ENCODE peak calls at places on chromosomes 2 and 18, in six cellular contexts. K is stomach, J is tibial nerve, V is GM12864, Q is colonic mucosa, E is right lobe of liver. U is an unnamed sample.

GRCh38 chr2:48508461-48509124 is 21.4 kb upstream of the STON1 start:
- DNase-seq in E (no peak), V (no peak), Q (no peak), K (no peak), J (no peak), U (no peak)

GRCh38 chr2:31404302-31404701 is 10.2 kb downstream of the XDH start:
- DNase-seq in K (no peak), Q (no peak), E (no peak), V (no peak), J (no peak), U (no peak)

GRCh38 chr2:37417321-37417720 is 72.9 kb downstream of the QPCT start:
- DNase-seq in J (no peak), V (no peak), K (no peak), E (no peak), Q (no peak), U (no peak)

GRCh38 chr2:45968946-45969584 is 317.6 kb downstream of the PRKCE start:
- DNase-seq in K (no peak), E (peak), J (peak), Q (no peak), V (no peak), U (no peak)

GRCh38 chr2:241821460-241822263 is 12.7 kb downstream of the NEU4 start:
- DNase-seq in K (no peak), V (no peak), J (no peak), E (no peak), Q (no peak), U (no peak)

GRCh38 chr2:3656762-3657691 is 973 bp upstream of the ALLC start:
- DNase-seq in J (no peak), V (no peak), K (no peak), Q (no peak), E (no peak), U (no peak)

GRCh38 chr2:178306351-178307073 is 112.2 kb downstream of the OSBPL6 start:
- DNase-seq in J (no peak), K (no peak), E (peak), V (peak), Q (peak), U (peak)

GRCh38 chr2:60643747-60644146 is 90.3 kb upstream of the BCL11A start:
- DNase-seq in K (no peak), V (no peak), Q (no peak), J (no peak), E (no peak), U (no peak)

GRCh38 chr2:100179806-100180205 is 37.4 kb upstream of the AFF3 start:
- DNase-seq in Q (no peak), J (no peak), V (no peak), E (no peak), K (no peak), U (no peak)

GRCh38 chr18:28511421-28511821 is 334.5 kb upstream of the CDH2 start:
- DNase-seq in K (no peak), J (no peak), V (no peak), Q (no peak), E (no peak), U (no peak)

GRCh38 chr2:120405769-120406119 is 59.8 kb downstream of the INHBB start:
- DNase-seq in J (no peak), V (no peak), E (no peak), K (no peak), Q (no peak), U (no peak)

GRCh38 chr2:217314021-217314460 is 454.2 kb upstream of the TNP1 start:
- DNase-seq in K (no peak), E (no peak), V (no peak), Q (no peak), J (no peak), U (no peak)

GRCh38 chr2:239605976-239606375 is 205.2 kb upstream of the HDAC4 start:
- DNase-seq in E (no peak), V (no peak), K (no peak), J (peak), Q (peak), U (no peak)

GRCh38 chr2:59462418-59463197 is 1090.8 kb downstream of the BCL11A start:
- DNase-seq in J (no peak), K (no peak), V (no peak), Q (no peak), E (no peak), U (no peak)

GRCh38 chr2:73859721-73860586 is 31.2 kb downstream of the STAMBP start:
- DNase-seq in J (no peak), V (no peak), E (no peak), Q (no peak), K (no peak), U (no peak)

GRCh38 chr2:173079968-173080860 is 4.6 kb downstream of the MAP3K20 start:
- DNase-seq in Q (no peak), E (no peak), V (no peak), K (no peak), J (no peak), U (no peak)

GRCh38 chr2:128441341-128442052 is 122.8 kb upstream of the HS6ST1 start:
- DNase-seq in V (no peak), K (peak), E (no peak), Q (peak), J (no peak), U (no peak)

GRCh38 chr2:109341363-109341762 is 212.4 kb downstream of the SH3RF3 start:
- DNase-seq in E (no peak), V (no peak), J (no peak), K (no peak), Q (no peak), U (no peak)

GRCh38 chr2:189411860-189412259 is 29.4 kb upstream of the WDR75 start:
- DNase-seq in J (no peak), Q (no peak), E (no peak), V (no peak), K (no peak), U (no peak)

GRCh38 chr2:226603606-226604005 is 196.0 kb downstream of the IRS1 start:
- DNase-seq in J (no peak), V (no peak), E (no peak), K (no peak), Q (no peak), U (no peak)

GRCh38 chr2:158049129-158049855 is 52.4 kb upstream of the UPP2 start:
- DNase-seq in E (no peak), K (no peak), Q (no peak), J (no peak), V (no peak), U (no peak)

GRCh38 chr2:97906309-97906708 is 89.4 kb downstream of the TMEM131 start:
- DNase-seq in E (no peak), K (no peak), J (no peak), Q (no peak), V (no peak), U (no peak)

GRCh38 chr18:40949138-40949949 is 1005.7 kb upstream of the PIK3C3 start:
- DNase-seq in K (no peak), V (no peak), J (no peak), E (no peak), Q (no peak), U (no peak)

GRCh38 chr2:237314198-237314597 is 99.8 kb downstream of the COL6A3 start:
- DNase-seq in V (no peak), E (no peak), Q (no peak), J (no peak), K (no peak), U (no peak)

GRCh38 chr2:191038241-191038725 is 24.3 kb upstream of the STAT1 start:
- DNase-seq in V (no peak), K (no peak), Q (no peak), E (no peak), J (no peak), U (no peak)

DNA sequence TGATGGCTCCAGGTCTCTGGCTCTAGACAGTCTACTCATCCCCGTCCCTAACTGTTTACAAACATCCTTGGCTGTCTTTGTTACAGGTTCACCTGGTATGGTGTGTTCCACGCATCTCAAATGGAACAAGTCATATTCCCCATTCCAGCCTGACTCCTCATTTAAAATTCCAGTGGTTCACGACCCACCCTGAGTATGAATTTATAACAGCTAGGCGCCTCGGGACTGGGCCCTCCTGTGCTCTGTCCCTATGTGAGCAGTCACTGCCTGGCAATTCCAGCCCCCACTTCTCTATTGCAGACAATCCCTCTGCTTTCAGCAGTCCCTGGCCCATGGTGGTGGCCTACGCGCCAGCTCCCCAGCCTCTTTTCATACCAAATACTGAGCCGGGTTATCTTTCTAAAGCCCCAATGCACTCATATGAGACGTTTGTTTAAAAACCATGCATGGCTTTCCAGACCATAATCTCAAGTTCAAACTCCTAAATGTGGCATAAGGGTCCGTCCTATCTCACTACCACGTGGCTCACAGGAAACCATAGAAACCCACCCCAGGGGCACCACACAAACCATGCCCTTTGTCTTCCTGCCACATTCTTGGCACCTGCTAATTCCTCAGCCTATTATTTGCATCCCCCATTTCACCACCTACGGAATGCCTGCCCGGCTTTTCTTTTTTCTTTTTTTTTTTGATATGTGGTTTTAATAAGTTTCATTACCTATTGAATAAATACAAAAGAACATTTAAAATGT is 1.6 kb downstream of the SERPINB8 start:
- DNase-seq in E (no peak), K (no peak), V (no peak), Q (no peak), J (no peak), U (no peak)
- H3K4me3 ChIP-seq in E (peak), K (no peak), V (peak), Q (peak), J (peak), U (no peak)

DNA sequence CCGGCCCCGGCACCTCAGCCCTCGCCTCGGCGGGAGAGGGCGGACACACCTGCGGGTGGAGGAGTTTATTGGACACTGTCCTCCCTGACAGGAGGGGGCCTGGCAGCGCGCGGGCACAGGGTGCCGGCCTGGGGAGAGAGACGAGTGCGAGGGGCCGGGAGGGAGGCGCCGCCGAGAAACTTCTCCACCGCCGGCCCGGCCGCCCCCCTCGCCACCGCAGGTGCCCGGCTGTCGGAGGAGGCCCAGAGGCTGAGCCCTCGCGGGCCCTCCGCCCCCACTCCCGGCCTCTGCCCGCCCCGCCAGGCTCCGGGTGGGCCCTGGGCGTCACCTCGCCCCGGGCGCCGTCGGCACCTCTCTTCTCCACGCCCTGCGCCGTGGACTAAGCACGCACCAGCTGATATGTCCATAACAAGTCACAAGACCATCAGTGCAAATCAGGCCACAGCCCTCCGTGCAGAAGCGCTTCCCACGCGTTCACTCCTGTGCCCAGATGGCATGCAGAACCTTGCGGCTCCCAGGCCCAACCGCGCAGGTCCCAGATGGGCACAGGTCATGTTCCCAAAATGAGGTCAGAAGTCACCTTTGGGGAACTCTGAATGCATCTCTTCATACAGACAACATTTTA is 311.2 kb downstream of the CELF4 start:
- DNase-seq in V (no peak), E (peak), J (no peak), Q (no peak), K (peak), U (no peak)
- H3K4me3 ChIP-seq in V (no peak), E (peak), J (no peak), Q (peak), K (peak), U (no peak)

DNA sequence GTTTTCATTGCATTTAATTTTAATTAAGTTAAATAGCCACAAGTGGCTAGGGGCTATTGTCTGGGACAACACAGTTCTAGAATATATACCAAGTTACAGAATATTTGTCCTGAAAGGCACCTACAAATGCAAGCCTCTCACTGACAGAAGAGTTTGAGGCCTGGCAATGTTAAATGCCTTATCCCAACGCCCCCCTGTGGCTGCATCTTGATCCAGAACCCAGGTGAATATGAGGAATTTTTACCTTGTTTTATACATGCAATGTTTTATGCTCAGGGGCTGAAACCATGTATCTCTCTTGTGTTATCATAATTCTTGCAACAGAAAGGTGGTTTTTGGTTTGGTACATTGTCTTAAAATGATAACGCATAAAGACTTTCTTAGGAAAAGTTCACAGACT is 71.8 kb upstream of the SEC11C start:
- DNase-seq in E (no peak), Q (peak), J (peak), K (peak), V (no peak), U (peak)
- H3K4me3 ChIP-seq in E (no peak), Q (no peak), J (no peak), K (no peak), V (no peak), U (no peak)

GRCh38 chr18:50432915-50433314 is 58.1 kb downstream of the SKA1 start:
- DNase-seq in J (no peak), Q (no peak), E (no peak), K (no peak), V (no peak), U (no peak)
- H3K4me3 ChIP-seq in J (no peak), Q (no peak), E (no peak), K (no peak), V (no peak), U (no peak)

GRCh38 chr2:233981574-233982420 is 64.6 kb downstream of the TRPM8 start:
- DNase-seq in K (no peak), E (no peak), V (no peak), J (no peak), Q (no peak), U (no peak)
- H3K4me3 ChIP-seq in K (no peak), E (peak), V (no peak), J (no peak), Q (no peak), U (no peak)

U was measured in mucosa of descending colon.